ENCODE peak calls at places on chromosome 12, in seven cellular contexts. G is NCI-H82; V is stimulated activated CD4-positive, alpha-beta T cell treated with anti-CD3 and anti-CD28 coated beads, Interleukin-15, amount 100 ng/mL, for 1 hour; D is HFF-Myc; Q is naive thymus-derived CD8-positive, alpha-beta T cell; O is left lung; T is fibroblast of pulmonary artery. F is an unnamed sample.

GRCh38 chr12:29153231-29153630 is 4.2 kb downstream of the FAR2 start:
- DNase-seq in O (no peak), D (no peak), T (no peak), V (no peak), G (no peak), Q (no peak), F (no peak)

GRCh38 chr12:8078400-8078799 is 3.7 kb upstream of the NECAP1 start:
- DNase-seq in Q (peak), O (no peak), G (peak), V (peak), T (peak), D (peak), F (peak)

GRCh38 chr12:130214686-130215370 is 52.6 kb downstream of the FZD10 start:
- DNase-seq in T (no peak), Q (no peak), D (no peak), O (no peak), V (no peak), G (no peak), F (no peak)

GRCh38 chr12:39081910-39082309 is 176.5 kb upstream of the CPNE8 start:
- DNase-seq in O (no peak), D (no peak), G (no peak), V (no peak), Q (no peak), T (no peak), F (no peak)

GRCh38 chr12:81520064-81520945 is 238.8 kb downstream of the PPFIA2 start:
- DNase-seq in G (no peak), O (no peak), D (no peak), T (no peak), V (no peak), Q (no peak), F (no peak)

GRCh38 chr12:110271015-110271414 is 10.0 kb upstream of the ATP2A2 start:
- DNase-seq in D (no peak), T (no peak), G (no peak), V (no peak), Q (no peak), O (no peak), F (no peak)

GRCh38 chr12:93571360-93571853 is 1.1 kb upstream of the SOCS2 start:
- DNase-seq in T (peak), D (no peak), V (peak), Q (peak), O (peak), G (peak), F (peak)

GRCh38 chr12:57586128-57586527 is 4.9 kb upstream of the PIP4K2C start:
- DNase-seq in T (no peak), D (no peak), Q (no peak), G (no peak), V (no peak), O (no peak), F (no peak)

GRCh38 chr12:86838709-86839108 is 582.5 kb upstream of the MGAT4C start:
- DNase-seq in O (no peak), G (no peak), T (peak), V (no peak), Q (no peak), D (no peak), F (no peak)

GRCh38 chr12:99544457-99544856 is 103.1 kb upstream of the GARIN6 start:
- DNase-seq in O (no peak), D (no peak), V (no peak), G (no peak), Q (no peak), T (no peak), F (no peak)

GRCh38 chr12:113135178-113136127 is at the start of gene RASAL1:
- DNase-seq in D (no peak), G (peak), T (no peak), Q (peak), O (no peak), V (peak), F (no peak)

GRCh38 chr12:93102744-93103143 is 173.6 kb upstream of the EEA1 start:
- DNase-seq in Q (no peak), V (no peak), T (no peak), D (no peak), G (no peak), O (no peak), F (no peak)

GRCh38 chr12:92927436-92928116 is 1.5 kb downstream of the EEA1 start:
- DNase-seq in D (peak), G (peak), V (no peak), T (peak), O (no peak), Q (peak), F (peak)

F was measured in IMR-90.